ENCODE peak calls at places on chromosome 12, in five cellular contexts. G is CD8-positive, alpha-beta T cell; Z is MM.1S; R is A549; Y is heart left ventricle. E is an unnamed sample.
A peak's percentile ranks its signal among the peaks of the same experiment; 100 is the strongest.

GRCh38 chr12:24198070-24198469 is 248.6 kb upstream of the SOX5 start:
- DNase-seq in G (no peak), Z (no peak), R (no peak), Y (no peak), E (no peak)

GRCh38 chr12:114141916-114142564 is 175.9 kb upstream of the RBM19 start:
- DNase-seq in G (no peak), Z (no peak), R (no peak), Y (no peak), E (no peak)

GRCh38 chr12:106282457-106283097 is 20.0 kb upstream of the TCP11L2 start:
- DNase-seq in G (no peak), Z (peak; percentile 59), R (peak; percentile 62), Y (no peak), E (peak; percentile 38)

GRCh38 chr12:53770281-53770680 is 18.5 kb upstream of the CISTR start:
- DNase-seq in G (no peak), Z (no peak), R (peak; percentile 21), Y (no peak), E (no peak)

GRCh38 chr12:93614917-93615596 is 42.6 kb downstream of the SOCS2 start:
- DNase-seq in G (no peak), Z (no peak), R (no peak), Y (no peak), E (no peak)

GRCh38 chr12:53207042-53207441 is at the start of gene ITGB7:
- DNase-seq in G (peak; percentile 26), Z (peak; percentile 92), R (no peak), Y (no peak), E (peak; percentile 84)

GRCh38 chr12:121184984-121185894 is 24.7 kb upstream of the P2RX4 start:
- DNase-seq in G (no peak), Z (no peak), R (no peak), Y (no peak), E (no peak)

GRCh38 chr12:94205738-94206310 is 57.4 kb downstream of the PLXNC1 start:
- DNase-seq in G (no peak), Z (peak; percentile 36), R (no peak), Y (no peak), E (no peak)

GRCh38 chr12:57236925-57237652 is 7.6 kb downstream of the SHMT2 start:
- DNase-seq in G (no peak), Z (no peak), R (no peak), Y (peak; percentile 70), E (no peak)

GRCh38 chr12:108320503-108321293 is 18.4 kb downstream of the CMKLR1 start:
- DNase-seq in G (no peak), Z (no peak), R (no peak), Y (no peak), E (peak; percentile 59)

GRCh38 chr12:25123126-25123525 is 71.8 kb downstream of the DNAI7 start:
- DNase-seq in G (no peak), Z (peak; percentile 8), R (no peak), Y (no peak), E (no peak)

GRCh38 chr12:78560633-78561032 is 303.9 kb upstream of the SYT1 start:
- DNase-seq in G (no peak), Z (no peak), R (no peak), Y (no peak), E (no peak)

GRCh38 chr12:79737875-79738718 is 47.3 kb upstream of the PAWR start:
- DNase-seq in G (no peak), Z (peak; percentile 65), R (peak; percentile 52), Y (no peak), E (peak; percentile 42)

GRCh38 chr12:111745201-111745600 is 21.5 kb upstream of the ALDH2 start:
- DNase-seq in G (no peak), Z (no peak), R (no peak), Y (no peak), E (no peak)

GRCh38 chr12:56723889-56724659 is 1.0 kb downstream of the NACA start:
- DNase-seq in G (no peak), Z (peak; percentile 45), R (no peak), Y (peak; percentile 71), E (no peak)

GRCh38 chr12:120994589-120995337 is 16.4 kb downstream of the HNF1A start:
- DNase-seq in G (no peak), Z (no peak), R (no peak), Y (no peak), E (no peak)

GRCh38 chr12:1639538-1639937 is 10.5 kb downstream of the WNT5B start:
- DNase-seq in G (no peak), Z (no peak), R (no peak), Y (no peak), E (no peak)

DNA sequence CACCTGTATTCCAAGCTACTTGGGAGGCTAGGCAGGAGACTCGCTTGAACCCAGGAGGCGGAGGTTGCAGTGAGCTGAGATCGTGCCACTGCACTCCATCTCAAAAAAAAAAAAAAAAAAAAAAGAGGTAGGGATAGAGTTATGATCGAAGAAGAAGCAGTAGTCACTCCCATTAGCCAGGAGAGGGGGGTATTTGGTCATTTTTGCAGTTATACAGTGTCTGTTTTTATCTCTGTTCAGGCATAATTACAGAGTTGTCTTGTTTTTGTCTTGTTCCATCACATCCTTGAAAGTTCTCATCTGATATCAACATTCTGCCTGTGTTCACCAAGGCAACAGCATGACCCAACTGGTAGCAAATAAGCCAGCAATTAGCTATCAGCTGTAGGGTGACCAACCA is 98.5 kb upstream of the TMPO start:
- DNase-seq in G (no peak), Z (no peak), R (peak; percentile 40), Y (no peak), E (no peak)
- TF ChIP-seq CTCF in G (no peak), Z (no peak), R (peak; percentile 58), Y (no peak), E (no peak)

GRCh38 chr12:48969847-48970701 is 1.5 kb downstream of the WNT10B start:
- DNase-seq in G (no peak), Z (no peak), R (no peak), Y (no peak), E (no peak)
- TF ChIP-seq CTCF in G (no peak), Z (no peak), R (no peak), Y (no peak), E (peak; percentile 11)

GRCh38 chr12:6205144-6205539 is 4.9 kb downstream of the CD9 start:
- DNase-seq in G (no peak), Z (no peak), R (no peak), Y (peak; percentile 81), E (no peak)
- TF ChIP-seq CTCF in G (no peak), Z (no peak), R (no peak), Y (no peak), E (no peak)

DNA sequence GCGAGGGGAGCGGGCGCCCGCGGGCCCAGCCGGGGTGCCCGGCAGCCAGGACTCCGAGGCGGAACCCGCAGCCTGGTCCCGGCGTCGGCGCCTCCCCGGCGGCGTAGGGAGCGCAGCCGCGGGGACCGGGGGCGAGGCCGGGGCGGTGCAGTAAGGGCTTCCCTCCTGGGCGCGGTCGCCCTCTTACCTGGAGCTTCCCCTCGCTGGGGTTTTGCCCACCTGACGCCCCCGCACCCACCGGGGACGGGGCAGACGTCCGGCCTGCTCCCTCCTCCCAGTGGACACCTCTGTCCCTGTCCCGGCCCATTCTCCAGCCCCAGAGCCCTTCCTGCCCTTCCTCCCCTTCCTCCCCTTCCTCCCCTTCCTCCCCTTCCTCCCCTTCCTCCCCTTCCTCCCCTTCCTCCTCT is 413 bp upstream of the TUBA1C start:
- DNase-seq in G (no peak), Z (peak; percentile 50), R (peak; percentile 58), Y (no peak), E (peak; percentile 13)
- TF ChIP-seq CTCF in G (no peak), Z (no peak), R (no peak), Y (no peak), E (no peak)

GRCh38 chr12:124393831-124394230 is 98.9 kb downstream of the RFLNA start:
- DNase-seq in G (no peak), Z (no peak), R (no peak), Y (no peak), E (no peak)

GRCh38 chr12:124391340-124392261 is 96.7 kb downstream of the RFLNA start:
- DNase-seq in G (peak; percentile 10), Z (peak; percentile 18), R (no peak), Y (peak; percentile 58), E (peak; percentile 29)

GRCh38 chr12:124392991-124393790 is 98.3 kb downstream of the RFLNA start:
- DNase-seq in G (no peak), Z (no peak), R (no peak), Y (peak; percentile 90), E (no peak)

GRCh38 chr12:124390442-124391116 is 95.7 kb downstream of the RFLNA start:
- DNase-seq in G (no peak), Z (no peak), R (peak; percentile 77), Y (peak; percentile 58), E (peak; percentile 15)

GRCh38 chr12:124392271-124392990 is 97.5 kb downstream of the RFLNA start:
- DNase-seq in G (no peak), Z (no peak), R (peak; percentile 90), Y (no peak), E (no peak)
- TF ChIP-seq CTCF in G (no peak), Z (no peak), R (peak; percentile 55), Y (no peak), E (peak; percentile 33)

GRCh38 chr12:15013634-15014169 is 40.9 kb downstream of the PDE6H start:
- DNase-seq in G (no peak), Z (peak; percentile 39), R (no peak), Y (no peak), E (no peak)

GRCh38 chr12:15014708-15015107 is 41.9 kb downstream of the PDE6H start:
- DNase-seq in G (no peak), Z (no peak), R (no peak), Y (no peak), E (no peak)

GRCh38 chr12:15015121-15015520 is 42.3 kb downstream of the PDE6H start:
- DNase-seq in G (no peak), Z (no peak), R (no peak), Y (no peak), E (no peak)

GRCh38 chr12:15011162-15011561 is 38.3 kb downstream of the PDE6H start:
- DNase-seq in G (no peak), Z (peak; percentile 46), R (no peak), Y (no peak), E (no peak)
- TF ChIP-seq CTCF in G (no peak), Z (peak; percentile 37), R (no peak), Y (no peak), E (peak; percentile 32)